ENCODE peak calls at places on chromosomes 16 and 17, in four cellular contexts. D, Q, I and T are unnamed samples.

GRCh38 chr16:16052916-16053315 is 103.5 kb downstream of the ABCC1 start:
- DNase-seq in I (no peak), Q (no peak), D (no peak), T (no peak)

GRCh38 chr17:50312311-50312710 is 33.6 kb upstream of the XYLT2 start:
- DNase-seq in Q (no peak), D (no peak), I (no peak), T (no peak)

GRCh38 chr16:29710227-29711219 is 31.5 kb downstream of the QPRT start:
- DNase-seq in Q (no peak), I (no peak), D (peak), T (no peak)

GRCh38 chr17:50699410-50699809 is 8.3 kb downstream of the ANKRD40 start:
- DNase-seq in Q (no peak), I (no peak), D (no peak), T (no peak)

GRCh38 chr16:58494981-58495860 is 4.7 kb upstream of the NDRG4 start:
- DNase-seq in I (peak), Q (peak), D (peak), T (no peak)

GRCh38 chr17:17947966-17948365 is 24.2 kb downstream of the TOM1L2 start:
- DNase-seq in I (no peak), D (no peak), Q (no peak), T (no peak)

GRCh38 chr16:84932691-84933090 is 78.6 kb downstream of the ZDHHC7 start:
- DNase-seq in D (no peak), I (no peak), Q (no peak), T (no peak)

GRCh38 chr16:12291989-12292759 is 315.6 kb downstream of the SNX29 start:
- DNase-seq in I (no peak), D (no peak), Q (no peak), T (no peak)

GRCh38 chr16:75703341-75703740 is 2.1 kb upstream of the DUXB start:
- DNase-seq in Q (no peak), I (no peak), D (peak), T (no peak)

GRCh38 chr16:22299036-22299435 is 1.8 kb downstream of the POLR3E start:
- DNase-seq in I (no peak), Q (no peak), D (no peak), T (no peak)

GRCh38 chr17:78609198-78609597 is 32.0 kb upstream of the DNAH17 start:
- DNase-seq in D (no peak), I (no peak), Q (no peak), T (no peak)

GRCh38 chr17:59893617-59894100 is 738 bp downstream of the RPS6KB1 start:
- DNase-seq in D (peak), Q (no peak), I (no peak), T (no peak)

GRCh38 chr16:88545781-88546180 is 24.4 kb upstream of the ZC3H18 start:
- DNase-seq in I (no peak), Q (no peak), D (no peak), T (no peak)

GRCh38 chr17:78710607-78711006 is 71.5 kb downstream of the CYTH1 start:
- DNase-seq in D (no peak), Q (no peak), I (no peak), T (no peak)

GRCh38 chr17:40554646-40555295 is 10.5 kb downstream of the CCR7 start:
- DNase-seq in I (no peak), D (no peak), Q (peak), T (no peak)

GRCh38 chr16:56888806-56889205 is 23.8 kb downstream of the SLC12A3 start:
- DNase-seq in D (no peak), I (no peak), Q (no peak), T (no peak)

GRCh38 chr16:65446441-65446840 is 324.6 kb upstream of the CDH11 start:
- DNase-seq in D (peak), Q (no peak), I (no peak), T (no peak)

GRCh38 chr16:81711609-81712329 is 67.3 kb upstream of the PLCG2 start:
- DNase-seq in D (peak), I (peak), Q (no peak), T (no peak)
- TF ChIP-seq CTCF in D (no peak), I (no peak), Q (no peak), T (no peak)

GRCh38 chr17:73647767-73648542 is 3.7 kb upstream of the SDK2 start:
- DNase-seq in D (no peak), I (no peak), Q (no peak), T (no peak)

GRCh38 chr17:73645050-73645871 is 1.0 kb upstream of the SDK2 start:
- DNase-seq in Q (no peak), I (no peak), D (no peak), T (no peak)

GRCh38 chr17:73647331-73647730 is 3.1 kb upstream of the SDK2 start:
- DNase-seq in Q (no peak), I (no peak), D (no peak), T (no peak)

GRCh38 chr17:73648543-73648820 is 4.2 kb upstream of the SDK2 start:
- DNase-seq in D (no peak), I (no peak), Q (no peak), T (no peak)

DNA sequence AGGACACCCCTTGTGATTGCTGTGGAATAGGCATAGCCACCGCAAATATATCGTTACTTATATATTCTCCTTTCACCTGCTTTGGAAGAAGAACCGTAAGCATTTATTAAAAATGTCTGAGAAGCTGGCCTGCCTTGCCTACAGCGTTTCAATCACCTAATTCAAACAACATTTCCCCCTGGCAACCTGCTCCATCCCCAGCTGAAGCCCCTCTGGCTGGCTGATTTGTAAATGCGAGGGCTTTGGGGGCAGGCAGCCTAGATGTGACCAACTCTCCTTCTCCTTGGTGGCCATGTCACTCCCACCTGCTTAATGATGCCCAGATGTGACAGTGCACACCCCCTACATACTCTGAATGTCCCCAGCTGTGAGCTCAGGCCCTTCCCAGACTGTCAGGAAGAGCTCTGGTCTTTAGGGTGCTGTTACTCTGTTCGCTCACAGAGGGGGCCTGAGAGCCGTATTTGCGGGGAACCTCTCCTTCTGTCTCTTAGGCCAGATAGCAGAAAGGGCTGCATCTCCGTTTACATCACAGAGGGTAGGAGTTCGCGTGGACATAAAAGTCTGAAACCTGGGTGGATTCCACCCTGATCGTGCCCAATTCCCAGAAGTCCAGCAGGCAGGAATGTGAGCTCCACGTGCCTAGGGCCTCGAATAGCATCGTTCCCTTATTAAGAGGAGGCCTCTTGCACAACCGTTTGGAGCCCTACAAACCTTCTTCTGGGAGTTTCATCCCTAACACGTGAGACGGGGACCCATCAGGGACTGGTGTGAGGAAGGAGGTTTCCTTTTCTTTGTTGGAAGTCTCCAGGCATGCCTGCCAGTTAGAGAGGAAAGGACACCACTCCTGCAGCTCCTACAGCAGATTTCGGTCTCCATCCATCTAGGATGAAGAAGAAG is 2.4 kb upstream of the SDK2 start:
- DNase-seq in Q (no peak), D (no peak), I (no peak), T (no peak)
- TF ChIP-seq CTCF in Q (no peak), D (no peak), I (no peak), T (no peak)

GRCh38 chr17:82384051-82384729 is 12.6 kb downstream of the UTS2R start:
- DNase-seq in D (no peak), Q (no peak), I (no peak), T (no peak)

GRCh38 chr17:82383411-82383810 is 11.8 kb downstream of the UTS2R start:
- DNase-seq in I (no peak), Q (no peak), D (no peak), T (no peak)

GRCh38 chr17:82385559-82386255 is 14.1 kb downstream of the UTS2R start:
- DNase-seq in Q (no peak), I (no peak), D (no peak), T (no peak)

GRCh38 chr17:82386256-82386831 is 14.8 kb downstream of the UTS2R start:
- DNase-seq in Q (no peak), D (no peak), I (no peak), T (no peak)

DNA sequence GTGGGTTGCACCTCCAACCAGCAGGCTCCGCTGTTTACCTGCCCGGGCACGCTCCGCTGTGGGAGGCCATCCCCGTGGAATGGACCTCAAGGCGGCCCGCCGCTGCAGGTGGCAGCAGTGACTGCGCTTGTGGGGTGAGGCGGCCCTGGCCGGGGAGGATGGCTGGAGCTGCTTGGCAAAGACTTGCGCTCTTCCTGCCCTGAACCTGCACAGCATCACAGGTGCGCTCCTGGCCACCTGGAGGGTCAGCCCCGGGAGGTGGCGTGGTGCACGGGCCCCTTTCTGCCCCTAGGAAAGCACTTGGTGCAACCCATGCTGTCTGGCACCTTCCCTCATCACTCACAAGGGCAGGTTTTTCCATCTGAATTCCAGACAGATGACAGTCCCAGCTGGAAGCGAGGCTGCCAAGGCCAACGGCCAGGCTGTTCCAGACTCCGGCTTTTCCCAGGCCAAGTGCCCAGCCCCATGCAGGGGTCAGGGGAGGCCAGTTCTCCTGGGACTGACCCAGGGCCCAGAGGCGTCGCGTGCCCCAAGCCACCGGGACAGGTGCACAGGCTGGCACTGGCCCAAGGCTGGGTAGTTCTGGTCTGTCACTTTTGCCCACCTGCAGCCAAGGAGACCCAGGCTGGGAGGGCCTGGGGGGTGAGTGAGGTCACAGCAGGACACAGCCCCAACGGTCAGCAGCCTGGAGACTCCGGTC is 13.3 kb downstream of the UTS2R start:
- DNase-seq in Q (no peak), D (peak), I (no peak), T (no peak)
- TF ChIP-seq CTCF in Q (no peak), D (no peak), I (no peak), T (no peak)

DNA sequence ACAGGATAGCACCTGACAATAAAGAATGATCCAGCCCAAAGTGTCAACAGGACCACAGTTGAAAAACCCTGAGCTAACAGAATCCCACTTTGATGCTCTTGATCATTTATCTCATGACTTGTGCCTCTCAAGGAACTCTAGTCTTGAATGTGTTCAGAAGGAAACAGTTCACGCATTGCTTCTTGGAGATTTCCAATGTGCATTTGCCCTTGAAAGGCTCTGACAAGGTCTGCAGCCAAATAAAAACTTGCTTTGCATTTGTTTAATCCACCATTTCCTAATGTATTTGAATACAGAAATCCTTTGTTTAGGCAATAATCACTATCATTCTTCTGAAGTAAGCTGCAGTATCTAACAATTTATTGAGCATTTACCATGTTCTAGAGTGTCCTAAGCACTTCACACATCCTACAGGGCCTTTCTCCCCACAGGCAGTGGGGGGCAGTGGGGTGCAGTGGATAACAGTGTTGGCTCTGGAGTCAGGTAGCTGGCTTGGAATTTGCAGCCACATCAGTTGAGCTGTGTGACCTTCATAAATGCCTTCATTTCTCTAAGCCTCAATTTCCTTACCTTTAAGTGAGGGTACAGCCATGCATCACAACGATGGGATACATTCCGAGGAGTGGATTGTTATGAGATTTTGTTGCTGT is 239.7 kb downstream of the XYLT1 start:
- DNase-seq in I (no peak), D (no peak), Q (no peak), T (no peak)
- TF ChIP-seq CTCF in I (no peak), D (no peak), Q (no peak), T (no peak)